ENCODE peak calls at places on chromosomes 5 and 9, in five cellular contexts. E is heart right ventricle, K is DMS153, N is T-helper 1 cell, R is iris pigment epithelial cell. G is an unnamed sample.

GRCh38 chr5:35651002-35651756 is 33.5 kb downstream of the SPEF2 start:
- DNase-seq in E (no peak), K (no peak), N (peak), R (peak), G (no peak)

GRCh38 chr9:33263131-33263935 is 1.2 kb downstream of the BAG1 start:
- DNase-seq in E (peak), K (no peak), N (no peak), R (peak), G (no peak)

GRCh38 chr5:131245312-131245711 is 18.5 kb upstream of the CDC42SE2 start:
- DNase-seq in E (no peak), K (no peak), N (no peak), R (no peak), G (no peak)

GRCh38 chr5:77308154-77308960 is 97.9 kb downstream of the PDE8B start:
- DNase-seq in E (no peak), K (no peak), N (no peak), R (no peak), G (no peak)

GRCh38 chr9:16282216-16282615 is 588.3 kb downstream of the BNC2 start:
- DNase-seq in E (no peak), K (no peak), N (no peak), R (peak), G (no peak)

GRCh38 chr9:18979367-18979766 is 53.6 kb downstream of the SAXO1 start:
- DNase-seq in E (no peak), K (no peak), N (no peak), R (peak), G (no peak)

GRCh38 chr5:746258-746761 is 38.2 kb downstream of the ZDHHC11B start:
- DNase-seq in E (no peak), K (no peak), N (no peak), R (no peak), G (no peak)

GRCh38 chr5:154901276-154901675 is 36.7 kb downstream of the GEMIN5 start:
- DNase-seq in E (no peak), K (no peak), N (no peak), R (peak), G (peak)

GRCh38 chr9:22114956-22115355 is 105.9 kb upstream of the CDKN2B start:
- DNase-seq in E (no peak), K (no peak), N (no peak), R (peak), G (no peak)

G was measured in brain pericyte.